ENCODE peak calls at places on chromosomes 5 and 9, in eight cellular contexts. U is GM23338, N is Panc1, B is thoracic aorta, X is brain microvascular endothelial cell, L is tibial artery, D is endodermal cell, E is dorsolateral prefrontal cortex. G is an unnamed sample.
A peak's percentile ranks its signal among the peaks of the same experiment; 100 is the strongest.

GRCh38 chr5:22968386-22968785 is 115.2 kb upstream of the CDH12 start:
- DNase-seq in L (no peak), E (no peak), D (no peak), N (no peak), U (no peak), B (no peak), X (no peak), G (no peak)

GRCh38 chr9:134419684-134420076 is 93.4 kb downstream of the RXRA start:
- DNase-seq in U (peak; percentile 74), L (no peak), X (no peak), D (peak; percentile 92), E (no peak), N (no peak), B (no peak), G (no peak)

GRCh38 chr9:121267689-121268597 is at the start of gene GSN:
- DNase-seq in E (peak; percentile 84), D (peak; percentile 93), U (peak; percentile 88), L (peak; percentile 82), N (no peak), X (no peak), B (peak; percentile 43), G (peak; percentile 79)

GRCh38 chr9:68706579-68707201 is 1.6 kb downstream of the PIP5K1B start:
- DNase-seq in N (no peak), D (no peak), B (no peak), L (no peak), U (peak; percentile 40), E (no peak), X (no peak), G (no peak)

GRCh38 chr5:32828492-32828891 is 117.4 kb downstream of the NPR3 start:
- DNase-seq in N (no peak), E (no peak), D (no peak), B (no peak), U (no peak), X (no peak), L (no peak), G (no peak)

GRCh38 chr9:95515272-95516113 is 1.3 kb downstream of the PTCH1 start:
- DNase-seq in X (no peak), U (peak; percentile 73), D (peak; percentile 80), E (no peak), B (no peak), L (no peak), N (no peak), G (no peak)

GRCh38 chr9:103287361-103287760 is 292.2 kb downstream of the CYLC2 start:
- DNase-seq in N (no peak), E (no peak), X (no peak), L (no peak), U (no peak), B (no peak), D (no peak), G (no peak)

GRCh38 chr5:160312139-160312959 is at the start of gene CCNJL:
- DNase-seq in X (no peak), N (no peak), L (no peak), E (peak; percentile 43), U (peak; percentile 90), D (peak; percentile 93), B (no peak), G (peak; percentile 65)

GRCh38 chr5:147373328-147373727 is 136.5 kb downstream of the DPYSL3 start:
- DNase-seq in D (no peak), L (no peak), E (no peak), N (no peak), X (no peak), U (no peak), B (no peak), G (no peak)

GRCh38 chr5:14331377-14331776 is 188.2 kb downstream of the TRIO start:
- DNase-seq in E (no peak), D (no peak), B (no peak), U (no peak), X (no peak), N (no peak), L (no peak), G (no peak)

GRCh38 chr5:51386916-51387853 is 3.9 kb downstream of the ISL1 start:
- DNase-seq in X (no peak), L (no peak), B (no peak), D (peak; percentile 79), E (no peak), N (no peak), U (peak; percentile 73), G (no peak)

GRCh38 chr9:127130661-127131538 is 8.5 kb upstream of the ANGPTL2 start:
- DNase-seq in U (no peak), B (no peak), D (no peak), N (no peak), L (peak; percentile 67), X (peak; percentile 65), E (peak; percentile 80), G (no peak)

GRCh38 chr9:81557957-81558791 is 131.2 kb downstream of the TLE1 start:
- DNase-seq in B (no peak), X (no peak), U (no peak), E (no peak), D (no peak), N (no peak), L (no peak), G (no peak)

GRCh38 chr9:117703538-117703937 is 665 bp upstream of the TLR4 start:
- DNase-seq in D (no peak), E (no peak), U (no peak), B (no peak), X (peak; percentile 51), N (no peak), L (no peak), G (no peak)

GRCh38 chr9:22154064-22154463 is 145.0 kb upstream of the CDKN2B start:
- DNase-seq in E (no peak), X (no peak), U (no peak), L (no peak), D (no peak), N (no peak), B (no peak), G (no peak)

GRCh38 chr5:138111937-138112336 is 27.3 kb downstream of the NME5 start:
- DNase-seq in D (no peak), L (no peak), N (no peak), E (no peak), X (no peak), B (no peak), U (no peak), G (no peak)

GRCh38 chr9:61667559-61668121 is 477.8 kb downstream of the SPATA31A7 start:
- DNase-seq in U (no peak), E (peak; percentile 31), N (no peak), X (no peak), B (no peak), L (no peak), D (no peak), G (no peak)

GRCh38 chr9:72154468-72155281 is 5.4 kb downstream of the GDA start:
- DNase-seq in B (no peak), X (no peak), L (no peak), D (no peak), E (no peak), U (no peak), N (no peak), G (no peak)

GRCh38 chr9:124012368-124013262 is 1.0 kb downstream of the LHX2 start:
- DNase-seq in B (no peak), L (no peak), D (peak; percentile 74), E (no peak), U (peak; percentile 59), X (no peak), N (no peak), G (no peak)

GRCh38 chr9:131020388-131020787 is 11.4 kb downstream of the LAMC3 start:
- DNase-seq in X (peak; percentile 77), E (no peak), B (no peak), N (no peak), D (no peak), U (no peak), L (no peak), G (no peak)

GRCh38 chr5:39219433-39219832 is at the start of gene FYB1:
- DNase-seq in X (no peak), B (no peak), L (peak; percentile 67), N (no peak), E (no peak), D (no peak), U (no peak), G (no peak)

GRCh38 chr5:152329896-152330295 is 75.2 kb downstream of the NMUR2 start:
- DNase-seq in D (no peak), X (no peak), N (no peak), L (no peak), B (no peak), E (no peak), U (no peak), G (no peak)

GRCh38 chr5:123455640-123456039 is 32.4 kb upstream of the CEP120 start:
- DNase-seq in D (no peak), E (no peak), U (no peak), N (no peak), B (no peak), X (no peak), L (no peak), G (no peak)

DNA sequence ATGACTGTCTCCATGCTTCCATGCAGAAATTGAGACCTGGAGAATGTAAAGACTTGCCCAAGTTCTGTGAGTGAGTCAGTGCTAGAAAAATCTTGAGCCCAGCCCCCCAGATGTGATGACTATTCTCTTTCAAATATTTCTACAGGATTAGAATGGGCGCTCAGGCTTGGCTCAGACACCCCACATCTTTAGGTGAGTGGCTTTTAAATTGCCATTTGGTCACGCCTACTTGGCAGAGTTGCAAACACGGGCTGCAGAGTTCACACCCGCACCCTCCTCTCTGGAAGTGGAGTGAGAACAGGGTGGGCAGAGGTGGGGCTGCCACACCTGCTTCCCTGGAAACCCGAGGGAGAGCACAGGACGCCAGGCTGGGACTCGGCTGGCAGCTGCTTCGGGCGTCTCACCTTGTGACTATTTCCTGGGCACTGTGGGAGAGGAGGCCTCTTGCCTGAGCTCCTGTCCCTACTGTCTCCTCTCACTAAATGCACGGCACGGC is 37.6 kb downstream of the ROPN1L start:
- DNase-seq in N (no peak), D (peak; percentile 63), B (no peak), E (no peak), X (peak; percentile 81), L (no peak), U (no peak), G (no peak)
- H3K27ac ChIP-seq in N (no peak overlapping the region), D (no peak overlapping the region), B (no peak overlapping the region), E (no peak overlapping the region), X (no peak overlapping the region), L (no peak overlapping the region), U (no peak overlapping the region), G (no peak overlapping the region)

DNA sequence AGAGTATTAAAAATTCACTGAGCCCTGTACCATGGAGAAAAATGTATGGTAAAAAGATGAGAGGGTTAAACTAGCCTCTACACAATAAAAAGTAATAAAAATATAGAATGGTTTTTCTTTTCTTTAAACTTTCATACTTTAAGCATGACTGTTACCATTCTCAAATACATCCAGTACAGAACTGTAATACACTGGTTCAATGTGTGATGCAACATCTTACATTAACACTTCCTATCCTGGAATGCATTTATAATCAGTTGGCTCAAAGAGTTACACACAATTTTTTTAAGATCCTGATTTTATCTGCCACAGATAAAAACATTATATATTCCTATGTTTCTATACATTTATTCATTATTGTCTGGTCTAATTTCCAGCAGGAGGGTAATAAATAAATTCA is 4.7 kb downstream of the GNAQ start:
- DNase-seq in U (no peak), X (no peak), B (no peak), E (no peak), L (no peak), N (no peak), D (no peak), G (no peak)
- H3K27ac ChIP-seq in U (no peak overlapping the region), X (no peak overlapping the region), B (no peak overlapping the region), E (peak overlapping the region; percentile 72), L (peak overlapping the region; percentile 29), N (no peak overlapping the region), D (no peak overlapping the region), G (no peak overlapping the region)

GRCh38 chr5:133520062-133520461 is 92.3 kb downstream of the FSTL4 start:
- DNase-seq in E (no peak), L (no peak), U (no peak), B (no peak), D (peak; percentile 41), X (no peak), N (no peak), G (no peak)
- H3K27ac ChIP-seq in E (no peak overlapping the region), L (no peak overlapping the region), U (no peak overlapping the region), B (no peak overlapping the region), D (no peak overlapping the region), X (no peak overlapping the region), N (no peak overlapping the region), G (no peak overlapping the region)

GRCh38 chr9:70232476-70232875 is 26.3 kb upstream of the SMC5 start:
- DNase-seq in L (no peak), N (no peak), U (no peak), E (no peak), B (no peak), X (no peak), D (no peak), G (no peak)
- H3K27ac ChIP-seq in L (no peak overlapping the region), N (no peak overlapping the region), U (no peak overlapping the region), E (no peak overlapping the region), B (no peak overlapping the region), X (no peak overlapping the region), D (no peak overlapping the region), G (no peak overlapping the region)

G was measured in caudate nucleus.